ENCODE peak calls at places on chromosomes 4 and X, in six cellular contexts. E is endothelial cell of umbilical vein, S is sigmoid colon, K is uterus, D is testis, C is upper lobe of left lung. L is an unnamed sample.

GRCh38 chr4:93947318-93947717 is 118.8 kb downstream of the ATOH1 start:
- DNase-seq in S (no peak), E (no peak), K (no peak), D (no peak), C (no peak), L (no peak)

GRCh38 chr4:174120446-174121142 is 162.9 kb downstream of the FBXO8 start:
- DNase-seq in D (peak; percentile 71), S (peak; percentile 74), K (peak; percentile 61), C (no peak), E (peak; percentile 65), L (no peak)

GRCh38 chr4:148204892-148205291 is 237.3 kb downstream of the NR3C2 start:
- DNase-seq in E (no peak), K (no peak), C (no peak), D (no peak), S (no peak), L (no peak)

GRCh38 chrX:23344208-23344903 is 9.7 kb downstream of the PTCHD1 start:
- DNase-seq in C (no peak), K (no peak), S (no peak), E (no peak), D (no peak), L (no peak)

GRCh38 chr4:127479031-127479622 is 153.6 kb upstream of the INTU start:
- DNase-seq in S (no peak), C (no peak), E (peak; percentile 22), K (no peak), D (no peak), L (no peak)

GRCh38 chrX:112849010-112849409 is 8.4 kb upstream of the AMOT start:
- DNase-seq in K (no peak), S (no peak), D (no peak), C (no peak), E (no peak), L (no peak)

GRCh38 chr4:127782275-127783025 is at the start of gene HSPA4L:
- DNase-seq in K (peak; percentile 49), S (peak; percentile 93), C (peak; percentile 70), E (peak; percentile 89), D (peak; percentile 80), L (no peak)

GRCh38 chr4:174578366-174578765 is 56.1 kb upstream of the HPGD start:
- DNase-seq in E (no peak), D (no peak), C (no peak), K (no peak), S (no peak), L (no peak)

GRCh38 chr4:56728512-56728911 is 47.4 kb upstream of the HOPX start:
- DNase-seq in D (peak; percentile 92), E (peak; percentile 89), S (peak; percentile 96), K (peak; percentile 38), C (peak; percentile 92), L (no peak)

GRCh38 chrX:134990475-134991473 is at the start of gene SMIM10:
- DNase-seq in S (peak; percentile 87), E (peak; percentile 52), C (peak; percentile 57), D (peak; percentile 84), K (peak; percentile 85), L (no peak)

GRCh38 chr4:15895517-15895916 is 43.0 kb downstream of the FGFBP1 start:
- DNase-seq in K (no peak), D (no peak), C (no peak), E (no peak), S (no peak), L (no peak)

GRCh38 chrX:138986866-138987265 is 275.3 kb upstream of the FGF13 start:
- DNase-seq in E (no peak), C (no peak), D (no peak), K (no peak), S (no peak), L (no peak)

GRCh38 chrX:153930011-153930910 is 4.2 kb upstream of the ARHGAP4 start:
- DNase-seq in E (no peak), S (no peak), K (no peak), D (no peak), C (no peak), L (no peak)

GRCh38 chr4:724131-724530 is 18.5 kb downstream of the PCGF3 start:
- DNase-seq in K (no peak), C (no peak), S (no peak), E (no peak), D (no peak), L (no peak)

GRCh38 chr4:91963489-91963888 is 340.3 kb upstream of the GRID2 start:
- DNase-seq in S (no peak), K (no peak), C (no peak), E (no peak), D (no peak), L (no peak)

GRCh38 chrX:18995216-18995615 is 11.3 kb upstream of the PHKA2 start:
- DNase-seq in E (peak; percentile 22), S (no peak), C (no peak), K (no peak), D (no peak), L (no peak)

GRCh38 chr4:183377491-183377890 is 55.3 kb upstream of the CLDN24 start:
- DNase-seq in C (no peak), K (no peak), S (no peak), D (no peak), E (no peak), L (no peak)

GRCh38 chr4:128358231-128358902 is 70.8 kb upstream of the PGRMC2 start:
- DNase-seq in K (no peak), S (no peak), E (no peak), C (peak; percentile 35), D (no peak), L (no peak)

GRCh38 chr4:18917689-18918088 is 896.1 kb upstream of the LCORL start:
- DNase-seq in E (no peak), K (no peak), D (no peak), S (no peak), C (no peak), L (no peak)

GRCh38 chr4:82779032-82779431 is 19.6 kb downstream of the SCD5 start:
- DNase-seq in E (no peak), K (no peak), S (no peak), D (no peak), C (no peak), L (no peak)

GRCh38 chrX:67651437-67652142 is 107.8 kb downstream of the AR start:
- DNase-seq in S (no peak), C (no peak), E (no peak), K (no peak), D (no peak), L (no peak)
- H3K4me1 ChIP-seq in S (no peaks in the 10 kb centered on the region), C (no peaks in the 10 kb centered on the region), E (no peaks in the 10 kb centered on the region), K (no peaks in the 10 kb centered on the region), D (no peaks in the 10 kb centered on the region), L (no peaks in the 10 kb centered on the region)

DNA sequence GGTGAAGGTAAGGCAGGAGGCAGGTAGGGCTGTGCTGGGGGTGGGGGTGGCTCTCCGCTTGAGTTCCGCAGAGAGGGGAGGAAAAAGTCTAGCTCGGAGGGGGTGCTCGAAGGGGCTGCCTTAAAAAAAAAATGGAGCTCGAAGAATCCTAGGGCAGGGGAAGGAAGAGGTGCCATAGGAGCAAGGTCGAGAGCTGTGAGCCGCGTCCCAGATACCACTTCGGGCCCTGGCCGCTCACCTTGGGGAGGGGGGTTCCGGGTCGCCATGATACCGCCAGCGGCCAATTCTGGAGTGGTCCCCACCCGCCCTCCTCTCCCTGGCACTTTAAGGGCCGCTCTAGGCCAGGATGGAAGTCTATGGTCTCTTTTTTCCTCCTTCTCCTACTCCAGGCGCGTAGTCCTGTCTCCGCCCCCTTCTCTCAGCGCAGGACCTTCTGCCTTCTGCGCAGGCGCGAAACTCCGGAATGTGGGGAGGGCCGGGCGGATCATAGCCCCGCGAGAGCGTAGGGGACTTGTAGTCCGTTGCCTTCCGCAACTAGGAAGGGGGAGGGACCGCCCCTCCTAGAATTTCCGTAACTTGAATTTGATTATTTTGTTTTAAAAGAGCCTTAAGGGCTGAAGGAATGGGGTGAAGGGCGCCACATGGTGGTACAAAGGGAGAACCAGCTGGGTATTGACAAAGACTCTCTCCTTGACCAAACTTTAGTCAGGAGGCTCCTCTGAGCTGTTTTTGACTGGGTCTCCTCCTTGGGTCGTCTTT is at the start of gene FUNDC1:
- DNase-seq in D (peak; percentile 93), E (peak; percentile 96), C (peak; percentile 95), K (peak; percentile 97), S (peak; percentile 96), L (peak; percentile 67)
- TF ChIP-seq POLR2A in D (no peak), E (no peak), C (peak; percentile 39), K (peak; percentile 46), S (no peak), L (no peak)

GRCh38 chrX:129520151-129520550 is 3.1 kb downstream of the SMARCA1 start:
- DNase-seq in K (no peak), E (no peak), S (no peak), C (no peak), D (no peak), L (no peak)

GRCh38 chrX:129525162-129525561 is 1.9 kb upstream of the SMARCA1 start:
- DNase-seq in S (no peak), D (no peak), E (no peak), C (no peak), K (no peak), L (no peak)

GRCh38 chrX:129524250-129524850 is 1.1 kb upstream of the SMARCA1 start:
- DNase-seq in C (no peak), E (no peak), K (no peak), D (no peak), S (no peak), L (no peak)

GRCh38 chrX:129523076-129524055 is at the start of gene SMARCA1:
- DNase-seq in C (peak; percentile 36), S (peak; percentile 86), D (peak; percentile 85), K (peak; percentile 44), E (peak; percentile 42), L (no peak)

DNA sequence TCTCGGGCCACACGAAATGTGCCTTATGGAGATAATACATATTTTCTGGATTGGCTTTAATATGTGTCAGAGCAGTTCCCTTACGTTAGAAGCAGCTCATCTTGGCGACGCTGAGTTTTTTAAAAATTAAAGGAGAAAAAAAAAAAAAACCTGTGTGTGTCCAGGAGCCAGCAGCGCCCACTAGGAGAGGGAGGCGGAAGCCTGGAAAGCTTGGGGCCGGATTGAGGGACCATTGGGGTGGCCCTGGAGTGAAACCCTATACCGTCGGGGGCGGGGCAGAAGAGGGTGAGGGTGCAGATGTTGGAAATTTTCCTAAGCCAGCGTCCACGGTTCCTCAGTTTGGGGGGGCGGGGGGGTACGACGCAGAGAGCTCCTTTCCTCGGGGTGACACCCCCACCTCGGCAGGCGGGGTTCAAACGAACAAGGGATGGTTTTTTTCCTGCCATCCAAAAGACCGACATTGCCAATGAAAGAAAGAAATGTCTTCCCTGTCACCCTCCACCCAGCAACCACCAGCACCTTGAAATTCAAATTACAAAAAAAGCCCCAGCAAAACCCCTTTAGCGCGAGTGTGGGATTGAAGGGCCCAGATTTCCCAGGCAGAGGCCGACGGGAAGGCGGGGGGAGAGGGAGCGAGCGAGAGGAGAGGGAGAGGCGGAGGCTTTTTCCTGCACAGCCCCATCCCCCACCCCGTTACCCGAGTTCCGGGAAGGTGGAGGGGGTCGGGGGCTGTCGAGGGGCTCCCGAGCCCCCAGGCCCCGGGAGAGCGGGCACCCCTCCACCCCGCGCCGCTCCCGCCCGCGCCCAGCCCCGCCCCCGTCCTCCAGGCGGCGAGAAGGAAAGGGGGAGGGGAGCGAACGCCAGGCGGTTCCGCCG is 868 bp downstream of the SMARCA1 start:
- DNase-seq in E (peak; percentile 42), C (peak; percentile 73), S (peak; percentile 80), K (peak; percentile 49), D (peak; percentile 68), L (no peak)
- TF ChIP-seq CTCF in E (no peak), C (no peak), S (no peak), K (no peak), D (no peak), L (no peak)

DNA sequence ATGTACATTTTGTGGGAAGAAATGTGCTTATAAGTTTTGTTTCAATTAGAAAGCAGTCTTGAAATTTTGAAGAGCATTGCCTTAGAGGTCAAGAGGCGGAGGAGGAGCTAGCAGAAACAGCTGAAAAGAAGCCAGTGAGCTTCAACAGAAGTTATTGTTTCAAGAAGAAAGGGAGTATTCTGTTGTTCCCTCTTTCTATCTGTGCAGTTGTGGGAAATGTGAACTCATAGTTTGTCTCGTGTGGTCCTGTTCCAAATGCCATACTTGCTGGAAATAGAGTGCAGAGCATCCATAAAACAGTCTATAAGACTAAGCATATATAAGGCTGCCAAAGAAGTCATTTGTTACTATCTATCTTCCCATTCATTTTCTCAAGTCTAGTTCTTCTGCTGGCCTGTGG is 1015.7 kb downstream of the DMD start:
- DNase-seq in D (peak; percentile 43), S (no peak), K (no peak), E (no peak), C (no peak), L (no peak)
- H3K4me1 ChIP-seq in D (no peaks in the 10 kb centered on the region), S (no peaks in the 10 kb centered on the region), K (no peaks in the 10 kb centered on the region), E (no peaks in the 10 kb centered on the region), C (no peaks in the 10 kb centered on the region), L (no peaks in the 10 kb centered on the region)